ENCODE peak calls at places on chromosomes 6 and 20, in ten cellular contexts. One of them, this sample, is unnamed.

GRCh38 chr6:97110149-97110548 is 172.9 kb downstream of the MMS22L start:
- DNase-seq in heart right ventricle: no peak
- DNase-seq in fibroblast of mammary gland: no peak
- DNase-seq in A549: no peak
- DNase-seq in breast epithelium: no peak
- DNase-seq in testis: no peak
- DNase-seq in HFF-Myc: no peak
- DNase-seq in spleen: no peak
- DNase-seq in fibroblast of lung: no peak
- DNase-seq in psoas muscle: no peak
- DNase-seq in this sample: no peak

GRCh38 chr6:37979392-37980221 is 160.1 kb downstream of the ZFAND3 start:
- DNase-seq in breast epithelium: no peak
- DNase-seq in A549: no peak
- DNase-seq in psoas muscle: no peak
- DNase-seq in spleen: no peak
- DNase-seq in testis: no peak
- DNase-seq in heart right ventricle: no peak
- DNase-seq in fibroblast of lung: no peak
- DNase-seq in fibroblast of mammary gland: no peak
- DNase-seq in HFF-Myc: no peak
- DNase-seq in this sample: no peak

GRCh38 chr6:138863331-138863730 is 67.4 kb downstream of the ECT2L start:
- DNase-seq in HFF-Myc: no peak
- DNase-seq in fibroblast of lung: no peak
- DNase-seq in spleen: no peak
- DNase-seq in breast epithelium: no peak
- DNase-seq in A549: no peak
- DNase-seq in fibroblast of mammary gland: no peak
- DNase-seq in testis: no peak
- DNase-seq in psoas muscle: no peak
- DNase-seq in heart right ventricle: peak
- DNase-seq in this sample: no peak

GRCh38 chr20:62792182-62792939 is 3.9 kb upstream of the MRGBP start:
- DNase-seq in fibroblast of lung: peak
- DNase-seq in HFF-Myc: no peak
- DNase-seq in A549: no peak
- DNase-seq in fibroblast of mammary gland: no peak
- DNase-seq in testis: no peak
- DNase-seq in psoas muscle: no peak
- DNase-seq in spleen: no peak
- DNase-seq in breast epithelium: no peak
- DNase-seq in heart right ventricle: no peak
- DNase-seq in this sample: no peak

GRCh38 chr6:121890307-121890910 is 455.0 kb downstream of the GJA1 start:
- DNase-seq in heart right ventricle: no peak
- DNase-seq in fibroblast of lung: no peak
- DNase-seq in spleen: no peak
- DNase-seq in fibroblast of mammary gland: no peak
- DNase-seq in HFF-Myc: no peak
- DNase-seq in breast epithelium: no peak
- DNase-seq in testis: no peak
- DNase-seq in A549: no peak
- DNase-seq in psoas muscle: no peak
- DNase-seq in this sample: no peak

GRCh38 chr20:35320396-35321126 is 28.3 kb upstream of the FAM83C start:
- DNase-seq in HFF-Myc: no peak
- DNase-seq in breast epithelium: no peak
- DNase-seq in psoas muscle: no peak
- DNase-seq in fibroblast of lung: peak
- DNase-seq in testis: no peak
- DNase-seq in A549: no peak
- DNase-seq in fibroblast of mammary gland: peak
- DNase-seq in spleen: no peak
- DNase-seq in heart right ventricle: no peak
- DNase-seq in this sample: no peak

GRCh38 chr6:144400321-144400720 is 115.2 kb downstream of the UTRN start:
- DNase-seq in spleen: no peak
- DNase-seq in testis: no peak
- DNase-seq in psoas muscle: no peak
- DNase-seq in heart right ventricle: no peak
- DNase-seq in A549: no peak
- DNase-seq in fibroblast of lung: no peak
- DNase-seq in HFF-Myc: no peak
- DNase-seq in fibroblast of mammary gland: no peak
- DNase-seq in breast epithelium: no peak
- DNase-seq in this sample: no peak

GRCh38 chr6:138818496-138819194 is 22.8 kb downstream of the ECT2L start:
- DNase-seq in breast epithelium: no peak
- DNase-seq in heart right ventricle: no peak
- DNase-seq in psoas muscle: no peak
- DNase-seq in testis: no peak
- DNase-seq in fibroblast of lung: no peak
- DNase-seq in HFF-Myc: no peak
- DNase-seq in fibroblast of mammary gland: no peak
- DNase-seq in A549: no peak
- DNase-seq in spleen: no peak
- DNase-seq in this sample: no peak

GRCh38 chr6:131366223-131366622 is 206.8 kb upstream of the ARG1 start:
- DNase-seq in fibroblast of lung: no peak
- DNase-seq in psoas muscle: no peak
- DNase-seq in fibroblast of mammary gland: no peak
- DNase-seq in HFF-Myc: no peak
- DNase-seq in breast epithelium: no peak
- DNase-seq in testis: no peak
- DNase-seq in A549: no peak
- DNase-seq in heart right ventricle: no peak
- DNase-seq in spleen: no peak
- DNase-seq in this sample: no peak

GRCh38 chr20:62254021-62254724 is 15.9 kb downstream of the OSBPL2 start:
- DNase-seq in psoas muscle: no peak
- DNase-seq in HFF-Myc: no peak
- DNase-seq in fibroblast of lung: no peak
- DNase-seq in A549: no peak
- DNase-seq in breast epithelium: no peak
- DNase-seq in spleen: no peak
- DNase-seq in heart right ventricle: no peak
- DNase-seq in testis: no peak
- DNase-seq in fibroblast of mammary gland: no peak
- DNase-seq in this sample: no peak

GRCh38 chr6:166156942-166157341 is 10.7 kb downstream of the TBXT start:
- DNase-seq in fibroblast of mammary gland: peak
- DNase-seq in psoas muscle: no peak
- DNase-seq in testis: no peak
- DNase-seq in fibroblast of lung: no peak
- DNase-seq in heart right ventricle: no peak
- DNase-seq in A549: peak
- DNase-seq in spleen: no peak
- DNase-seq in HFF-Myc: no peak
- DNase-seq in breast epithelium: no peak
- DNase-seq in this sample: no peak
- TF ChIP-seq CTCF in fibroblast of mammary gland: peak
- TF ChIP-seq CTCF in psoas muscle: no peak
- TF ChIP-seq CTCF in testis: no peak
- TF ChIP-seq CTCF in fibroblast of lung: no peak
- TF ChIP-seq CTCF in heart right ventricle: no peak
- TF ChIP-seq CTCF in A549: peak
- TF ChIP-seq CTCF in spleen: no peak
- TF ChIP-seq CTCF in HFF-Myc: no peak
- TF ChIP-seq CTCF in breast epithelium: no peak
- TF ChIP-seq CTCF in this sample: no peak

GRCh38 chr6:31877651-31878161 is 1.1 kb downstream of the SLC44A4 start:
- DNase-seq in fibroblast of mammary gland: no peak
- DNase-seq in A549: no peak
- DNase-seq in breast epithelium: peak
- DNase-seq in psoas muscle: no peak
- DNase-seq in heart right ventricle: no peak
- DNase-seq in fibroblast of lung: no peak
- DNase-seq in HFF-Myc: no peak
- DNase-seq in testis: no peak
- DNase-seq in spleen: no peak
- DNase-seq in this sample: peak

GRCh38 chr6:31879901-31880300 is 1.1 kb upstream of the SLC44A4 start:
- DNase-seq in heart right ventricle: no peak
- DNase-seq in psoas muscle: no peak
- DNase-seq in breast epithelium: no peak
- DNase-seq in HFF-Myc: no peak
- DNase-seq in fibroblast of mammary gland: no peak
- DNase-seq in testis: no peak
- DNase-seq in fibroblast of lung: no peak
- DNase-seq in A549: no peak
- DNase-seq in spleen: no peak
- DNase-seq in this sample: peak

GRCh38 chr6:31878222-31878621 is 575 bp downstream of the SLC44A4 start:
- DNase-seq in fibroblast of lung: no peak
- DNase-seq in psoas muscle: no peak
- DNase-seq in spleen: no peak
- DNase-seq in breast epithelium: no peak
- DNase-seq in HFF-Myc: no peak
- DNase-seq in fibroblast of mammary gland: no peak
- DNase-seq in heart right ventricle: no peak
- DNase-seq in A549: no peak
- DNase-seq in testis: no peak
- DNase-seq in this sample: no peak

GRCh38 chr6:31880616-31881015 is 1.8 kb upstream of the SLC44A4 start:
- DNase-seq in breast epithelium: no peak
- DNase-seq in spleen: no peak
- DNase-seq in psoas muscle: no peak
- DNase-seq in A549: no peak
- DNase-seq in HFF-Myc: no peak
- DNase-seq in fibroblast of mammary gland: no peak
- DNase-seq in testis: no peak
- DNase-seq in fibroblast of lung: no peak
- DNase-seq in heart right ventricle: no peak
- DNase-seq in this sample: no peak

GRCh38 chr6:31878761-31879542 is at the start of gene SLC44A4:
- DNase-seq in HFF-Myc: no peak
- DNase-seq in A549: no peak
- DNase-seq in heart right ventricle: no peak
- DNase-seq in psoas muscle: no peak
- DNase-seq in breast epithelium: no peak
- DNase-seq in spleen: no peak
- DNase-seq in fibroblast of lung: no peak
- DNase-seq in testis: no peak
- DNase-seq in fibroblast of mammary gland: no peak
- DNase-seq in this sample: peak
- H3K4me3 ChIP-seq in HFF-Myc: no peak
- H3K4me3 ChIP-seq in A549: no peak
- H3K4me3 ChIP-seq in heart right ventricle: no peak
- H3K4me3 ChIP-seq in psoas muscle: no peak
- H3K4me3 ChIP-seq in breast epithelium: no peak
- H3K4me3 ChIP-seq in spleen: no peak
- H3K4me3 ChIP-seq in fibroblast of lung: no peak
- H3K4me3 ChIP-seq in testis: no peak
- H3K4me3 ChIP-seq in fibroblast of mammary gland: no peak
- H3K4me3 ChIP-seq in this sample: peak

GRCh38 chr20:59084041-59084841 is 41.7 kb upstream of the PRELID3B start:
- DNase-seq in spleen: no peak
- DNase-seq in testis: no peak
- DNase-seq in HFF-Myc: no peak
- DNase-seq in fibroblast of mammary gland: no peak
- DNase-seq in heart right ventricle: peak
- DNase-seq in fibroblast of lung: no peak
- DNase-seq in breast epithelium: no peak
- DNase-seq in psoas muscle: peak
- DNase-seq in A549: no peak
- DNase-seq in this sample: no peak

GRCh38 chr20:59082981-59083380 is 40.4 kb upstream of the PRELID3B start:
- DNase-seq in breast epithelium: no peak
- DNase-seq in heart right ventricle: no peak
- DNase-seq in psoas muscle: no peak
- DNase-seq in A549: no peak
- DNase-seq in HFF-Myc: peak
- DNase-seq in spleen: no peak
- DNase-seq in testis: no peak
- DNase-seq in fibroblast of lung: peak
- DNase-seq in fibroblast of mammary gland: peak
- DNase-seq in this sample: no peak

GRCh38 chr20:59078231-59078630 is 35.6 kb upstream of the PRELID3B start:
- DNase-seq in A549: no peak
- DNase-seq in psoas muscle: no peak
- DNase-seq in heart right ventricle: no peak
- DNase-seq in testis: no peak
- DNase-seq in spleen: no peak
- DNase-seq in HFF-Myc: no peak
- DNase-seq in breast epithelium: no peak
- DNase-seq in fibroblast of mammary gland: no peak
- DNase-seq in fibroblast of lung: no peak
- DNase-seq in this sample: no peak

GRCh38 chr20:59081036-59081435 is 38.5 kb upstream of the PRELID3B start:
- DNase-seq in A549: no peak
- DNase-seq in spleen: no peak
- DNase-seq in testis: no peak
- DNase-seq in fibroblast of mammary gland: no peak
- DNase-seq in psoas muscle: no peak
- DNase-seq in breast epithelium: no peak
- DNase-seq in fibroblast of lung: no peak
- DNase-seq in heart right ventricle: no peak
- DNase-seq in HFF-Myc: no peak
- DNase-seq in this sample: no peak

DNA sequence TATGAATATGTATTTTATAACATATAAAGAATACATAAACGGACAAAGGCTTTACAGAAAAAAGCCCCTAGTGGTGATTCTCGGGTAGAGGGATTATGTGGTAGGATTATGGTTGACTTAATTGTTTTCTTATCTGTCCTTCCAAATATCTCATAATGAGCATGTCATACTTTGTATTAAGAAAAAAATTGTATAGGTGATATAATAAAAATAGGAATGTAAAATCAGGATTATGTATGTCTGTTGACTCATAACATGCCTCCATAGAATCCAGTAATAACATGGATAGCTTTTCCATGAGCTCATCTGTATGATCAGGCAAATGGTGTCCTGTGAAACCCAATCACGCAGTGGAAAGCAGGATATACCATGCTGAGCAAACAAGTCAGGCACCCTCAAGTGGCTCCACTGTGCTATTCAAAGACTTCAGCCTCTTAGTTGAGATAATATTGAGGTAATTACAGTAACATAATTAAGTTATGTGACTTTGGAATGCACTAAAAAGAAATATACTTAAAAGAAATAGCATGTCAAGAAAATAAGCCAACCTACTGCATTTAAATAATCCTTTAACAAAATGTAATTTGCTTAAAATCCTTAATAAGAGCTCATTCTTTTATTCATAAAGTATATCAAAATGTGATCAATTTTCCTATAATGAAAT is 39.6 kb upstream of the PRELID3B start:
- DNase-seq in A549: no peak
- DNase-seq in fibroblast of lung: peak
- DNase-seq in fibroblast of mammary gland: peak
- DNase-seq in psoas muscle: no peak
- DNase-seq in heart right ventricle: no peak
- DNase-seq in HFF-Myc: peak
- DNase-seq in spleen: no peak
- DNase-seq in testis: no peak
- DNase-seq in breast epithelium: no peak
- DNase-seq in this sample: no peak
- TF ChIP-seq CTCF in A549: peak
- TF ChIP-seq CTCF in fibroblast of lung: peak
- TF ChIP-seq CTCF in fibroblast of mammary gland: peak
- TF ChIP-seq CTCF in psoas muscle: peak
- TF ChIP-seq CTCF in heart right ventricle: no peak
- TF ChIP-seq CTCF in HFF-Myc: peak
- TF ChIP-seq CTCF in spleen: peak
- TF ChIP-seq CTCF in testis: peak
- TF ChIP-seq CTCF in breast epithelium: no peak
- TF ChIP-seq CTCF in this sample: no peak

GRCh38 chr6:69825904-69826303 is 29.1 kb upstream of the LMBRD1 start:
- DNase-seq in testis: no peak
- DNase-seq in spleen: no peak
- DNase-seq in fibroblast of lung: peak
- DNase-seq in HFF-Myc: no peak
- DNase-seq in heart right ventricle: no peak
- DNase-seq in fibroblast of mammary gland: peak
- DNase-seq in psoas muscle: no peak
- DNase-seq in breast epithelium: no peak
- DNase-seq in A549: no peak
- DNase-seq in this sample: no peak
- H3K4me3 ChIP-seq in testis: no peak
- H3K4me3 ChIP-seq in spleen: no peak
- H3K4me3 ChIP-seq in fibroblast of lung: no peak
- H3K4me3 ChIP-seq in HFF-Myc: no peak
- H3K4me3 ChIP-seq in heart right ventricle: no peak
- H3K4me3 ChIP-seq in fibroblast of mammary gland: no peak
- H3K4me3 ChIP-seq in psoas muscle: no peak
- H3K4me3 ChIP-seq in breast epithelium: no peak
- H3K4me3 ChIP-seq in A549: no peak
- H3K4me3 ChIP-seq in this sample: no peak

This sample was measured in mucosa of descending colon.